ENCODE peak calls at places on chromosomes 4 and X, in six cellular contexts. One of them, this sample, is unnamed.
A peak's percentile ranks its signal among the peaks of the same experiment; 100 is the strongest.

GRCh38 chr4:7052923-7053715 is 9.9 kb downstream of the TADA2B start:
- DNase-seq in GM23338: no peak
- DNase-seq in iris pigment epithelial cell: no peak
- DNase-seq in lower leg skin: no peak
- DNase-seq in ELR: no peak
- DNase-seq in kidney epithelial cell: no peak
- DNase-seq in this sample: no peak

GRCh38 chrX:139762400-139763183 is 54.6 kb upstream of the MCF2 start:
- DNase-seq in iris pigment epithelial cell: peak; percentile 56
- DNase-seq in lower leg skin: no peak
- DNase-seq in ELR: no peak
- DNase-seq in kidney epithelial cell: no peak
- DNase-seq in GM23338: no peak
- DNase-seq in this sample: no peak

GRCh38 chrX:15298780-15299179 is 16.7 kb downstream of the ASB11 start:
- DNase-seq in iris pigment epithelial cell: no peak
- DNase-seq in kidney epithelial cell: no peak
- DNase-seq in ELR: no peak
- DNase-seq in lower leg skin: no peak
- DNase-seq in GM23338: no peak
- DNase-seq in this sample: no peak

GRCh38 chr4:70600305-70600704 is 8.2 kb downstream of the AMBN start:
- DNase-seq in iris pigment epithelial cell: no peak
- DNase-seq in ELR: no peak
- DNase-seq in GM23338: no peak
- DNase-seq in kidney epithelial cell: no peak
- DNase-seq in lower leg skin: no peak
- DNase-seq in this sample: no peak

GRCh38 chr4:20364969-20365368 is 113.3 kb downstream of the SLIT2 start:
- DNase-seq in iris pigment epithelial cell: no peak
- DNase-seq in GM23338: no peak
- DNase-seq in lower leg skin: no peak
- DNase-seq in ELR: no peak
- DNase-seq in kidney epithelial cell: no peak
- DNase-seq in this sample: no peak

GRCh38 chrX:110310896-110311295 is 7.0 kb downstream of the AMMECR1 start:
- DNase-seq in ELR: no peak
- DNase-seq in iris pigment epithelial cell: peak; percentile 9
- DNase-seq in lower leg skin: no peak
- DNase-seq in GM23338: no peak
- DNase-seq in kidney epithelial cell: no peak
- DNase-seq in this sample: no peak

GRCh38 chrX:88886908-88887307 is 139.9 kb downstream of the CPXCR1 start:
- DNase-seq in kidney epithelial cell: no peak
- DNase-seq in iris pigment epithelial cell: no peak
- DNase-seq in ELR: no peak
- DNase-seq in lower leg skin: no peak
- DNase-seq in GM23338: no peak
- DNase-seq in this sample: peak; percentile 5

GRCh38 chr4:22897520-22898108 is 204.9 kb downstream of the GBA3 start:
- DNase-seq in lower leg skin: no peak
- DNase-seq in kidney epithelial cell: no peak
- DNase-seq in GM23338: peak; percentile 67
- DNase-seq in iris pigment epithelial cell: peak; percentile 16
- DNase-seq in ELR: peak; percentile 19
- DNase-seq in this sample: peak; percentile 51

GRCh38 chr4:150593996-150594395 is 12.0 kb downstream of the MAB21L2 start:
- DNase-seq in GM23338: no peak
- DNase-seq in lower leg skin: no peak
- DNase-seq in ELR: peak; percentile 27
- DNase-seq in kidney epithelial cell: no peak
- DNase-seq in iris pigment epithelial cell: peak; percentile 17
- DNase-seq in this sample: no peak

GRCh38 chrX:51144828-51145442 is 187.7 kb upstream of the NUDT10 start:
- DNase-seq in lower leg skin: no peak
- DNase-seq in GM23338: peak; percentile 80
- DNase-seq in kidney epithelial cell: no peak
- DNase-seq in ELR: peak; percentile 10
- DNase-seq in iris pigment epithelial cell: peak; percentile 35
- DNase-seq in this sample: peak; percentile 86

GRCh38 chr4:1378559-1379231 is 27.5 kb downstream of the NKX1-1 start:
- DNase-seq in iris pigment epithelial cell: no peak
- DNase-seq in lower leg skin: peak; percentile 81
- DNase-seq in ELR: no peak
- DNase-seq in GM23338: no peak
- DNase-seq in kidney epithelial cell: no peak
- DNase-seq in this sample: no peak

GRCh38 chrX:16479206-16479869 is 170.6 kb upstream of the S100G start:
- DNase-seq in ELR: peak; percentile 88
- DNase-seq in iris pigment epithelial cell: peak; percentile 78
- DNase-seq in lower leg skin: no peak
- DNase-seq in GM23338: no peak
- DNase-seq in kidney epithelial cell: peak; percentile 19
- DNase-seq in this sample: no peak

GRCh38 chr4:123340381-123340701 is 56.3 kb upstream of the SPRY1 start:
- DNase-seq in iris pigment epithelial cell: peak; percentile 95
- DNase-seq in GM23338: no peak
- DNase-seq in lower leg skin: no peak
- DNase-seq in ELR: peak; percentile 91
- DNase-seq in kidney epithelial cell: no peak
- DNase-seq in this sample: no peak

GRCh38 chr4:106358899-106359298 is 9.7 kb downstream of the GIMD1 start:
- DNase-seq in iris pigment epithelial cell: peak; percentile 84
- DNase-seq in lower leg skin: no peak
- DNase-seq in ELR: peak; percentile 87
- DNase-seq in kidney epithelial cell: no peak
- DNase-seq in GM23338: no peak
- DNase-seq in this sample: no peak

GRCh38 chrX:119502727-119503483 is 34.7 kb downstream of the SLC25A5 start:
- DNase-seq in lower leg skin: peak; percentile 88
- DNase-seq in kidney epithelial cell: no peak
- DNase-seq in GM23338: no peak
- DNase-seq in iris pigment epithelial cell: peak; percentile 33
- DNase-seq in ELR: peak; percentile 40
- DNase-seq in this sample: no peak

GRCh38 chr4:51845736-51846135 is 2.8 kb downstream of the DCUN1D4 start:
- DNase-seq in ELR: no peak
- DNase-seq in GM23338: no peak
- DNase-seq in iris pigment epithelial cell: peak; percentile 27
- DNase-seq in lower leg skin: no peak
- DNase-seq in kidney epithelial cell: no peak
- DNase-seq in this sample: no peak

GRCh38 chr4:705278-706082 is at the start of gene PCGF3:
- DNase-seq in iris pigment epithelial cell: peak; percentile 94
- DNase-seq in ELR: peak; percentile 94
- DNase-seq in kidney epithelial cell: peak; percentile 39
- DNase-seq in lower leg skin: peak; percentile 99
- DNase-seq in GM23338: peak; percentile 98
- DNase-seq in this sample: peak; percentile 96

GRCh38 chrX:96405842-96406241 is 278.8 kb upstream of the DIAPH2 start:
- DNase-seq in iris pigment epithelial cell: no peak
- DNase-seq in GM23338: peak; percentile 51
- DNase-seq in lower leg skin: no peak
- DNase-seq in kidney epithelial cell: no peak
- DNase-seq in ELR: no peak
- DNase-seq in this sample: no peak

GRCh38 chr4:183790661-183791060 is 114.4 kb upstream of the STOX2 start:
- DNase-seq in ELR: no peak
- DNase-seq in GM23338: no peak
- DNase-seq in iris pigment epithelial cell: no peak
- DNase-seq in lower leg skin: no peak
- DNase-seq in kidney epithelial cell: no peak
- DNase-seq in this sample: no peak

GRCh38 chr4:14879643-14880042 is 122.6 kb upstream of the CPEB2 start:
- DNase-seq in GM23338: no peak
- DNase-seq in iris pigment epithelial cell: no peak
- DNase-seq in ELR: no peak
- DNase-seq in lower leg skin: no peak
- DNase-seq in kidney epithelial cell: no peak
- DNase-seq in this sample: no peak

GRCh38 chrX:49951524-49952193 is 29.3 kb downstream of the CLCN5 start:
- DNase-seq in lower leg skin: no peak
- DNase-seq in GM23338: no peak
- DNase-seq in ELR: no peak
- DNase-seq in kidney epithelial cell: no peak
- DNase-seq in iris pigment epithelial cell: peak; percentile 14
- DNase-seq in this sample: no peak

GRCh38 chr4:10205223-10205622 is 88.6 kb upstream of the WDR1 start:
- DNase-seq in iris pigment epithelial cell: no peak
- DNase-seq in ELR: peak; percentile 62
- DNase-seq in kidney epithelial cell: no peak
- DNase-seq in GM23338: no peak
- DNase-seq in lower leg skin: no peak
- DNase-seq in this sample: no peak

GRCh38 chr4:179719766-179720470 is 2277.7 kb upstream of the AGA start:
- DNase-seq in GM23338: no peak
- DNase-seq in iris pigment epithelial cell: no peak
- DNase-seq in kidney epithelial cell: no peak
- DNase-seq in lower leg skin: no peak
- DNase-seq in ELR: no peak
- DNase-seq in this sample: no peak

GRCh38 chrX:16462912-16463311 is 187.0 kb upstream of the S100G start:
- DNase-seq in lower leg skin: no peak
- DNase-seq in ELR: no peak
- DNase-seq in GM23338: no peak
- DNase-seq in kidney epithelial cell: no peak
- DNase-seq in iris pigment epithelial cell: peak; percentile 53
- DNase-seq in this sample: no peak

GRCh38 chr4:38188631-38189101 is 228.5 kb downstream of the PTTG2 start:
- DNase-seq in lower leg skin: peak; percentile 85
- DNase-seq in ELR: peak; percentile 52
- DNase-seq in GM23338: no peak
- DNase-seq in kidney epithelial cell: no peak
- DNase-seq in iris pigment epithelial cell: no peak
- DNase-seq in this sample: no peak

GRCh38 chr4:79964715-79965345 is 108.2 kb downstream of the ANTXR2 start:
- DNase-seq in lower leg skin: no peak
- DNase-seq in GM23338: peak; percentile 86
- DNase-seq in ELR: no peak
- DNase-seq in iris pigment epithelial cell: no peak
- DNase-seq in kidney epithelial cell: no peak
- DNase-seq in this sample: peak; percentile 70

GRCh38 chr4:118033148-118034060 is 882 bp upstream of the NDST3 start:
- DNase-seq in kidney epithelial cell: peak; percentile 26
- DNase-seq in lower leg skin: peak; percentile 83
- DNase-seq in ELR: peak; percentile 62
- DNase-seq in iris pigment epithelial cell: peak; percentile 40
- DNase-seq in GM23338: peak; percentile 86
- DNase-seq in this sample: peak; percentile 75

GRCh38 chrX:112761239-112762207 is 79.1 kb downstream of the AMOT start:
- DNase-seq in kidney epithelial cell: no peak
- DNase-seq in lower leg skin: no peak
- DNase-seq in GM23338: no peak
- DNase-seq in iris pigment epithelial cell: no peak
- DNase-seq in ELR: no peak
- DNase-seq in this sample: no peak

GRCh38 chr4:111943796-111944203 is 201.5 kb upstream of the FAM241A start:
- DNase-seq in kidney epithelial cell: no peak
- DNase-seq in lower leg skin: peak; percentile 80
- DNase-seq in ELR: peak; percentile 72
- DNase-seq in iris pigment epithelial cell: peak; percentile 42
- DNase-seq in GM23338: peak; percentile 78
- DNase-seq in this sample: peak; percentile 81

GRCh38 chrX:153411255-153411987 is at the start of gene ZFP92:
- DNase-seq in iris pigment epithelial cell: peak; percentile 6
- DNase-seq in GM23338: peak; percentile 19
- DNase-seq in lower leg skin: no peak
- DNase-seq in kidney epithelial cell: no peak
- DNase-seq in ELR: peak; percentile 24
- DNase-seq in this sample: no peak

GRCh38 chrX:1274786-1275185 is 6.2 kb downstream of the CSF2RA start:
- DNase-seq in iris pigment epithelial cell: no peak
- DNase-seq in ELR: no peak
- DNase-seq in GM23338: no peak
- DNase-seq in kidney epithelial cell: no peak
- DNase-seq in lower leg skin: no peak
- DNase-seq in this sample: no peak

GRCh38 chrX:30301977-30302376 is 7.2 kb downstream of the NR0B1 start:
- DNase-seq in lower leg skin: no peak
- DNase-seq in GM23338: peak; percentile 2
- DNase-seq in kidney epithelial cell: no peak
- DNase-seq in iris pigment epithelial cell: peak; percentile 53
- DNase-seq in ELR: no peak
- DNase-seq in this sample: peak; percentile 3

GRCh38 chr4:128287159-128287870 is at the start of gene PGRMC2:
- DNase-seq in ELR: peak; percentile 42
- DNase-seq in lower leg skin: no peak
- DNase-seq in kidney epithelial cell: no peak
- DNase-seq in GM23338: peak; percentile 75
- DNase-seq in iris pigment epithelial cell: peak; percentile 53
- DNase-seq in this sample: peak; percentile 76